ENCODE peak calls at places on chromosomes 7 and 10, in ten cellular contexts. I is choroid plexus epithelial cell; K is ovary; H is left lobe of liver; A is D341Med; N is non-pigmented ciliary epithelial cell; X is activated CD4-positive, alpha-beta T cell treated with anti-CD3 and anti-CD28 coated beads for 1 hour; O is NCI-H1105; S is GM23248; G is A549. Y is an unnamed sample.

GRCh38 chr10:10824611-10825148 is 193.0 kb upstream of the CELF2 start:
- DNase-seq in H (no peak), K (peak; percentile 53), S (peak; percentile 90), G (no peak), X (no peak), A (no peak), O (no peak), N (peak; percentile 75), I (peak; percentile 97), Y (no peak)

GRCh38 chr10:124122211-124122610 is 28.8 kb upstream of the CHST15 start:
- DNase-seq in I (no peak), A (no peak), G (no peak), O (no peak), S (no peak), H (no peak), X (no peak), N (no peak), K (no peak), Y (no peak)

GRCh38 chr7:36639826-36640225 is 84.5 kb downstream of the AOAH start:
- DNase-seq in G (no peak), H (no peak), X (no peak), S (no peak), I (no peak), A (no peak), N (no peak), K (no peak), O (no peak), Y (peak; percentile 73)

GRCh38 chr10:114051714-114052113 is 8.0 kb downstream of the ADRB1 start:
- DNase-seq in N (no peak), X (no peak), G (no peak), A (no peak), K (no peak), I (no peak), H (no peak), S (no peak), O (no peak), Y (no peak)

GRCh38 chr7:157310676-157311185 is 26.1 kb upstream of the DNAJB6 start:
- DNase-seq in K (no peak), O (no peak), G (no peak), S (no peak), N (no peak), H (no peak), X (no peak), I (no peak), A (no peak), Y (no peak)

GRCh38 chr7:103391976-103392375 is 44.5 kb downstream of the PSMC2 start:
- DNase-seq in H (no peak), X (no peak), S (peak; percentile 20), K (no peak), O (no peak), N (no peak), I (peak; percentile 2), A (no peak), G (no peak), Y (no peak)

GRCh38 chr10:121115154-121115553 is 264.0 kb downstream of the WDR11 start:
- DNase-seq in K (no peak), X (no peak), I (no peak), G (no peak), H (no peak), A (no peak), N (no peak), O (no peak), S (no peak), Y (no peak)

GRCh38 chr7:30933124-30933893 is 21.7 kb downstream of the AQP1 start:
- DNase-seq in H (no peak), K (no peak), X (peak; percentile 6), A (peak; percentile 80), N (no peak), O (no peak), G (no peak), S (no peak), I (no peak), Y (no peak)

GRCh38 chr10:360653-361052 is 225.4 kb downstream of the ZMYND11 start:
- DNase-seq in K (no peak), I (no peak), G (no peak), O (no peak), S (no peak), H (no peak), X (no peak), N (no peak), A (no peak), Y (no peak)

GRCh38 chr10:104337527-104337984 is 709 bp downstream of the ITPRIP start:
- DNase-seq in A (no peak), O (no peak), X (no peak), H (no peak), K (peak; percentile 52), S (peak; percentile 69), I (peak; percentile 59), G (peak; percentile 63), N (no peak), Y (peak; percentile 57)

GRCh38 chr7:131620673-131621609 is 64.5 kb upstream of the PODXL start:
- DNase-seq in N (peak; percentile 36), H (no peak), I (peak; percentile 64), X (no peak), K (no peak), G (no peak), O (no peak), S (no peak), A (no peak), Y (no peak)

Y was measured in mucosa of descending colon.